ENCODE peak calls at places on chromosomes 5 and 9, in five cellular contexts. O is thoracic aorta, U is HFF-Myc, L is AG10803, K is progenitor cell of endocrine pancreas. J is an unnamed sample.

GRCh38 chr9:37800631-37801286 is at the start of gene DCAF10:
- DNase-seq in O (peak; percentile 47), U (no peak), L (peak; percentile 80), K (peak; percentile 94), J (peak; percentile 85)

GRCh38 chr5:154893381-154893780 is 35.0 kb downstream of the CNOT8 start:
- DNase-seq in O (no peak), U (no peak), L (no peak), K (no peak), J (no peak)

GRCh38 chr5:168317521-168318147 is 26.2 kb downstream of the WWC1 start:
- DNase-seq in O (no peak), U (peak; percentile 90), L (peak; percentile 92), K (peak; percentile 37), J (peak; percentile 97)

GRCh38 chr5:135211083-135211790 is 177.2 kb upstream of the PITX1 start:
- DNase-seq in O (no peak), U (no peak), L (no peak), K (no peak), J (no peak)

GRCh38 chr5:111741270-111741669 is 15.7 kb downstream of the NREP start:
- DNase-seq in O (no peak), U (no peak), L (no peak), K (no peak), J (no peak)

GRCh38 chr5:154367101-154367500 is 78.7 kb upstream of the SAP30L start:
- DNase-seq in O (no peak), U (no peak), L (peak; percentile 39), K (no peak), J (no peak)

GRCh38 chr9:68844196-68844595 is 139.2 kb downstream of the PIP5K1B start:
- DNase-seq in O (no peak), U (no peak), L (no peak), K (no peak), J (no peak)

GRCh38 chr9:4366649-4367330 is 66.9 kb upstream of the GLIS3 start:
- DNase-seq in O (no peak), U (peak; percentile 43), L (peak; percentile 65), K (no peak), J (peak; percentile 53)

GRCh38 chr9:36742264-36742663 is 169.6 kb downstream of the MELK start:
- DNase-seq in O (no peak), U (no peak), L (no peak), K (no peak), J (no peak)

GRCh38 chr5:163385276-163385675 is 52.1 kb upstream of the CCNG1 start:
- DNase-seq in O (no peak), U (no peak), L (no peak), K (no peak), J (no peak)

GRCh38 chr5:44300551-44300950 is 88.7 kb downstream of the FGF10 start:
- DNase-seq in O (no peak), U (no peak), L (no peak), K (no peak), J (no peak)

GRCh38 chr5:31270396-31270795 is 76.9 kb downstream of the CDH6 start:
- DNase-seq in O (no peak), U (peak; percentile 2), L (no peak), K (no peak), J (no peak)

GRCh38 chr9:78132688-78133033 is 101.0 kb upstream of the GNAQ start:
- DNase-seq in O (no peak), U (no peak), L (no peak), K (no peak), J (peak; percentile 26)

GRCh38 chr5:74352256-74352655 is 288.3 kb downstream of the ENC1 start:
- DNase-seq in O (no peak), U (no peak), L (peak; percentile 10), K (no peak), J (no peak)

GRCh38 chr5:98774192-98775046 is 956 bp downstream of the RGMB start:
- DNase-seq in O (no peak), U (no peak), L (peak; percentile 52), K (peak; percentile 55), J (peak; percentile 86)

GRCh38 chr5:157708866-157709265 is 22.4 kb upstream of the THG1L start:
- DNase-seq in O (no peak), U (no peak), L (peak; percentile 16), K (no peak), J (peak; percentile 29)

GRCh38 chr9:114718801-114719221 is 36.8 kb upstream of the TEX48 start:
- DNase-seq in O (no peak), U (no peak), L (no peak), K (no peak), J (no peak)

GRCh38 chr9:80878556-80878955 is 810.8 kb downstream of the TLE1 start:
- DNase-seq in O (no peak), U (no peak), L (no peak), K (no peak), J (peak; percentile 58)

GRCh38 chr9:127384901-127385300 is 12.1 kb upstream of the SLC2A8 start:
- DNase-seq in O (no peak), U (no peak), L (no peak), K (no peak), J (no peak)

GRCh38 chr5:116872986-116873385 is 298.4 kb upstream of the SEMA6A start:
- DNase-seq in O (no peak), U (no peak), L (no peak), K (no peak), J (no peak)

GRCh38 chr9:99573883-99574282 is 247.8 kb upstream of the NR4A3 start:
- DNase-seq in O (no peak), U (no peak), L (no peak), K (no peak), J (no peak)

GRCh38 chr9:124290743-124291554 is 33.2 kb downstream of the NEK6 start:
- DNase-seq in O (no peak), U (no peak), L (no peak), K (no peak), J (no peak)

GRCh38 chr9:133158695-133159094 is 5.0 kb downstream of the GBGT1 start:
- DNase-seq in O (no peak), U (no peak), L (no peak), K (no peak), J (no peak)

GRCh38 chr9:36988848-36989247 is 45.2 kb downstream of the PAX5 start:
- DNase-seq in O (no peak), U (no peak), L (no peak), K (no peak), J (no peak)

GRCh38 chr5:155974369-155974768 is 352.6 kb upstream of the SGCD start:
- DNase-seq in O (no peak), U (no peak), L (no peak), K (no peak), J (no peak)

GRCh38 chr9:120877276-120878034 is 467 bp upstream of the PHF19 start:
- DNase-seq in O (no peak), U (no peak), L (peak; percentile 44), K (peak; percentile 47), J (peak; percentile 73)

GRCh38 chr9:111627260-111627963 is 3.7 kb upstream of the DNAJC25 start:
- DNase-seq in O (no peak), U (no peak), L (no peak), K (no peak), J (no peak)

GRCh38 chr9:106958955-106959657 is 96.1 kb downstream of the ZNF462 start:
- DNase-seq in O (no peak), U (no peak), L (peak; percentile 34), K (no peak), J (no peak)

GRCh38 chr9:71683598-71684235 is 84.6 kb downstream of the CEMIP2 start:
- DNase-seq in O (no peak), U (no peak), L (peak; percentile 44), K (no peak), J (peak; percentile 84)

GRCh38 chr9:84781431-84781830 is 111.9 kb downstream of the NTRK2 start:
- DNase-seq in O (no peak), U (no peak), L (no peak), K (no peak), J (no peak)

GRCh38 chr5:100846722-100847121 is 56.4 kb downstream of the ST8SIA4 start:
- DNase-seq in O (no peak), U (no peak), L (no peak), K (no peak), J (peak; percentile 26)

GRCh38 chr5:170427672-170428236 is 38.6 kb upstream of the KCNMB1 start:
- DNase-seq in O (no peak), U (no peak), L (no peak), K (no peak), J (peak; percentile 5)

GRCh38 chr9:35933525-35934067 is 24.3 kb downstream of the SPAAR start:
- DNase-seq in O (no peak), U (no peak), L (no peak), K (no peak), J (no peak)

GRCh38 chr9:119304566-119304965 is 64.7 kb downstream of the BRINP1 start:
- DNase-seq in O (no peak), U (no peak), L (no peak), K (no peak), J (no peak)

GRCh38 chr9:131116281-131117101 is 8.9 kb upstream of the NUP214 start:
- DNase-seq in O (no peak), U (no peak), L (no peak), K (no peak), J (no peak)

GRCh38 chr5:172151661-172152210 is 36.3 kb downstream of the STK10 start:
- DNase-seq in O (no peak), U (no peak), L (no peak), K (no peak), J (no peak)

DNA sequence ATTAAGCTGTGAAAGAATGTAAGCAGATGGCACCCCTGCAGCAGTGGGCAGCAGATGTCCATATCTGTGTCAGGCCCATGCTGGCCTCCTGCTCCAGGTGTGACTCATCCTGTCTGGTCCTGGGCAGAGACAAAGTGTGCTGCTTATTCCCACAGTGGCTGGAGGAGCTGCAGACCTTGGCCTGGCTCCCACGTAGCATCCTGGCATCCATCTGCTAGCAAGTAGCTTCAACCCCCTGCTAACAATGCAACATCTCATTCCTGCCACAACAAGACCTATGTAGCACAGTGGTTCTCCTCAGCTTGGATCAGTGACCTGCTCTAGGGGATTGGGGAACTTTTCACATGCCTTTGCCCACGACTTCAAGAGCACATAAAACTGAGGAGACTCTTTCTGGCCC is 126.4 kb upstream of the SLC12A2 start:
- DNase-seq in O (no peak), U (peak; percentile 75), L (peak; percentile 85), K (no peak), J (peak; percentile 38)
- TF ChIP-seq CTCF in O (no peak), U (no peak), L (peak; percentile 35), K (no peak), J (no peak)

GRCh38 chr5:6525910-6526309 is 77.3 kb downstream of the UBE2QL1 start:
- DNase-seq in O (no peak), U (no peak), L (peak; percentile 9), K (no peak), J (peak; percentile 10)
- TF ChIP-seq CTCF in O (no peak), U (peak; percentile 16), L (peak; percentile 44), K (peak; percentile 58), J (peak; percentile 18)

DNA sequence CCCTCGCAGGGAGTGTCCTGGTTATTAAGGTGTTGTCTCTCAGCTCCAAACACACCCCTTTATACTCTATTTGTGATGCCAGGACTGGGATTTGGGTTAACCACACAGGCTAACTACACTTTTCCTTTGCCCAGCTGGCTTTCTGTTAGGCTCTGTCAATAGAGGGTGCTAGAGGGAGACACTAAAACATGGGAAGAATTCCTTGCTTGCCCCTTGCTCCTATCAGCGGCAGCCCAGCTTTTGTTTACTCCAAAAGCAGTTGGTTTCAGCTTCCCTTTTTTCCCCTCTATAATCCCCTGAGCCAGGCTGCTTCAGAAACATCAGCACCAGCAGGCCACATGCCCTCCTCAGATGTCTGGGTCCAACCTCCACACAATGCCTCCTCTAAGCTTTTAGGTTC is 297.1 kb downstream of the KCTD16 start:
- DNase-seq in O (no peak), U (no peak), L (peak; percentile 32), K (no peak), J (peak; percentile 54)
- TF ChIP-seq CTCF in O (no peak), U (peak; percentile 23), L (peak; percentile 71), K (peak; percentile 56), J (peak; percentile 70)

GRCh38 chr5:143217065-143217803 is 186.3 kb downstream of the NR3C1 start:
- DNase-seq in O (no peak), U (no peak), L (peak; percentile 60), K (no peak), J (peak; percentile 35)
- TF ChIP-seq CTCF in O (no peak), U (no peak), L (no peak), K (no peak), J (peak; percentile 19)

J was measured in fibroblast of villous mesenchyme.